ENCODE peak calls at places on chromosomes 11 and 22, in seven cellular contexts. O is bronchial epithelial cell, D is uterus, I is lung, F is thoracic aorta, B is colonic mucosa, Y is PC-3. Q is an unnamed sample.
A peak's percentile ranks its signal among the peaks of the same experiment; 100 is the strongest.

GRCh38 chr11:132605794-132606570 is 926.3 kb downstream of the OPCML start:
- DNase-seq in O (no peak), D (no peak), I (no peak), F (no peak), B (no peak), Y (no peak), Q (no peak)

GRCh38 chr11:2481253-2481652 is 36.4 kb downstream of the KCNQ1 start:
- DNase-seq in O (peak; percentile 36), D (no peak), I (no peak), F (no peak), B (no peak), Y (no peak), Q (peak; percentile 21)

GRCh38 chr22:24486501-24486921 is 8.6 kb upstream of the UPB1 start:
- DNase-seq in O (peak; percentile 74), D (no peak), I (no peak), F (no peak), B (no peak), Y (peak; percentile 78), Q (no peak)

GRCh38 chr11:2271077-2271326 is 614 bp upstream of the ASCL2 start:
- DNase-seq in O (no peak), D (no peak), I (peak; percentile 32), F (no peak), B (peak; percentile 39), Y (no peak), Q (peak; percentile 22)

GRCh38 chr11:71268706-71269321 is 16.4 kb upstream of the SHANK2 start:
- DNase-seq in O (no peak), D (no peak), I (no peak), F (no peak), B (peak; percentile 41), Y (no peak), Q (no peak)

GRCh38 chr22:48493733-48494132 is 1333.9 kb downstream of the BRD1 start:
- DNase-seq in O (no peak), D (no peak), I (no peak), F (no peak), B (no peak), Y (no peak), Q (no peak)

GRCh38 chr22:31083923-31084810 is 3.0 kb downstream of the SMTN start:
- DNase-seq in O (no peak), D (no peak), I (no peak), F (no peak), B (peak; percentile 46), Y (no peak), Q (no peak)

GRCh38 chr11:111376453-111376871 is 2.6 kb downstream of the POU2AF1 start:
- DNase-seq in O (peak; percentile 56), D (no peak), I (no peak), F (no peak), B (no peak), Y (peak; percentile 39), Q (no peak)

GRCh38 chr11:66727282-66727882 is 1.6 kb downstream of the SPTBN2 start:
- DNase-seq in O (no peak), D (no peak), I (no peak), F (no peak), B (no peak), Y (peak; percentile 50), Q (no peak)

GRCh38 chr11:67639438-67639859 is at the start of gene TBX10:
- DNase-seq in O (no peak), D (no peak), I (no peak), F (no peak), B (no peak), Y (no peak), Q (no peak)

GRCh38 chr11:70539360-70540095 is 141.2 kb downstream of the CTTN start:
- DNase-seq in O (no peak), D (no peak), I (no peak), F (no peak), B (no peak), Y (no peak), Q (no peak)

GRCh38 chr11:16291729-16292128 is 64.6 kb downstream of the SOX6 start:
- DNase-seq in O (no peak), D (no peak), I (no peak), F (no peak), B (no peak), Y (no peak), Q (no peak)

GRCh38 chr11:68142441-68143309 is 21.5 kb upstream of the CHKA start:
- DNase-seq in O (no peak), D (no peak), I (no peak), F (no peak), B (no peak), Y (no peak), Q (no peak)

GRCh38 chr11:74681686-74682651 is 49.3 kb downstream of the CHRDL2 start:
- DNase-seq in O (peak; percentile 35), D (peak; percentile 75), I (no peak), F (no peak), B (no peak), Y (peak; percentile 27), Q (no peak)

GRCh38 chr11:120090411-120090810 is 47.5 kb downstream of the TRIM29 start:
- DNase-seq in O (no peak), D (no peak), I (no peak), F (no peak), B (no peak), Y (no peak), Q (no peak)

GRCh38 chr22:39318507-39319283 is 728 bp downstream of the RPL3 start:
- DNase-seq in O (no peak), D (no peak), I (no peak), F (no peak), B (no peak), Y (no peak), Q (no peak)

GRCh38 chr11:129225190-129225589 is 33.1 kb upstream of the ARHGAP32 start:
- DNase-seq in O (peak; percentile 93), D (no peak), I (no peak), F (no peak), B (no peak), Y (peak; percentile 84), Q (no peak)

GRCh38 chr22:42833104-42833503 is 24.0 kb downstream of the ARFGAP3 start:
- DNase-seq in O (no peak), D (no peak), I (no peak), F (no peak), B (no peak), Y (no peak), Q (no peak)

GRCh38 chr11:27722945-27723344 is 22.7 kb upstream of the BDNF start:
- DNase-seq in O (no peak), D (no peak), I (no peak), F (no peak), B (no peak), Y (no peak), Q (no peak)

GRCh38 chr11:1568451-1568911 is 3.6 kb downstream of the DUSP8 start:
- DNase-seq in O (no peak), D (no peak), I (no peak), F (no peak), B (peak; percentile 20), Y (no peak), Q (no peak)

GRCh38 chr22:35604671-35605457 is 12.3 kb downstream of the MB start:
- DNase-seq in O (peak; percentile 8), D (no peak), I (no peak), F (no peak), B (no peak), Y (peak; percentile 49), Q (no peak)

GRCh38 chr11:130145328-130145812 is 14.2 kb upstream of the ST14 start:
- DNase-seq in O (no peak), D (no peak), I (no peak), F (no peak), B (peak; percentile 64), Y (peak; percentile 34), Q (no peak)

GRCh38 chr11:76668362-76669155 is 2.0 kb downstream of the LRRC32 start:
- DNase-seq in O (no peak), D (peak; percentile 8), I (no peak), F (no peak), B (no peak), Y (no peak), Q (no peak)

GRCh38 chr22:38513063-38513462 is 7.0 kb upstream of the DDX17 start:
- DNase-seq in O (no peak), D (no peak), I (no peak), F (no peak), B (no peak), Y (peak; percentile 3), Q (no peak)

GRCh38 chr22:27212617-27213177 is 555.3 kb downstream of the MIAT start:
- DNase-seq in O (peak; percentile 70), D (peak; percentile 92), I (peak; percentile 51), F (peak; percentile 79), B (peak; percentile 75), Y (no peak), Q (peak; percentile 63)

GRCh38 chr11:23226331-23226909 is 366.1 kb upstream of the CCDC179 start:
- DNase-seq in O (peak; percentile 16), D (no peak), I (no peak), F (no peak), B (no peak), Y (no peak), Q (no peak)

GRCh38 chr11:107566569-107566968 is 1.0 kb upstream of the ALKBH8 start:
- DNase-seq in O (no peak), D (no peak), I (no peak), F (no peak), B (no peak), Y (no peak), Q (no peak)

GRCh38 chr11:107567739-107568335 is 2.3 kb upstream of the ALKBH8 start:
- DNase-seq in O (no peak), D (no peak), I (no peak), F (no peak), B (no peak), Y (no peak), Q (no peak)

GRCh38 chr11:107564877-107565218 is 687 bp downstream of the ALKBH8 start:
- DNase-seq in O (no peak), D (no peak), I (no peak), F (no peak), B (no peak), Y (no peak), Q (no peak)

GRCh38 chr11:107563702-107564101 is 1.8 kb downstream of the ALKBH8 start:
- DNase-seq in O (peak; percentile 47), D (no peak), I (no peak), F (no peak), B (peak; percentile 35), Y (peak; percentile 82), Q (no peak)

GRCh38 chr11:107565219-107565937 is at the start of gene ALKBH8:
- DNase-seq in O (peak; percentile 59), D (peak; percentile 68), I (peak; percentile 74), F (peak; percentile 41), B (peak; percentile 83), Y (peak; percentile 84), Q (peak; percentile 51)
- TF ChIP-seq CTCF in O (no peak), D (no peak), I (no peak), F (no peak), B (no peak), Y (no peak), Q (no peak)

GRCh38 chr11:72352859-72353551 is 81.3 kb downstream of the CLPB start:
- DNase-seq in O (peak; percentile 46), D (peak; percentile 59), I (no peak), F (no peak), B (no peak), Y (no peak), Q (no peak)
- TF ChIP-seq CTCF in O (peak; percentile 30), D (peak; percentile 30), I (no peak), F (no peak), B (no peak), Y (no peak), Q (no peak)

GRCh38 chr11:127376316-127376715 is 375.7 kb upstream of the KIRREL3 start:
- DNase-seq in O (no peak), D (no peak), I (no peak), F (no peak), B (no peak), Y (no peak), Q (no peak)
- TF ChIP-seq CTCF in O (no peak), D (no peak), I (no peak), F (no peak), B (no peak), Y (no peak), Q (no peak)

GRCh38 chr11:99739464-99740089 is 718.8 kb downstream of the CNTN5 start:
- DNase-seq in O (peak; percentile 42), D (no peak), I (no peak), F (no peak), B (no peak), Y (peak; percentile 76), Q (no peak)
- TF ChIP-seq CTCF in O (peak; percentile 40), D (peak; percentile 20), I (no peak), F (peak; percentile 64), B (peak; percentile 8), Y (peak; percentile 90), Q (no peak)

Q was measured in omental fat pad.